ENCODE peak calls at places on chromosomes 6 and 20, in six cellular contexts. One of them, this sample, is unnamed.

GRCh38 chr6:136511397-136511796 is 38.8 kb downstream of the MAP7 start:
- DNase-seq in GM13976: no peak
- DNase-seq in progenitor cell of endocrine pancreas: no peak
- DNase-seq in activated effector memory CD4-positive, alpha-beta T cell treated with Interleukin-2 at 50 U/mL for 16 hours: no peak
- DNase-seq in neural progenitor cell: no peak
- DNase-seq in stimulated activated naive CD8-positive, alpha-beta T cell treated with anti-CD3 and anti-CD28 coated beads, Interleukin-15, amount 100 ng/mL, for 72 hours: no peak
- DNase-seq in this sample: no peak

GRCh38 chr6:43993881-43994523 is 133.2 kb downstream of the MRPL14 start:
- DNase-seq in GM13976: no peak
- DNase-seq in progenitor cell of endocrine pancreas: no peak
- DNase-seq in activated effector memory CD4-positive, alpha-beta T cell treated with Interleukin-2 at 50 U/mL for 16 hours: no peak
- DNase-seq in neural progenitor cell: no peak
- DNase-seq in stimulated activated naive CD8-positive, alpha-beta T cell treated with anti-CD3 and anti-CD28 coated beads, Interleukin-15, amount 100 ng/mL, for 72 hours: no peak
- DNase-seq in this sample: no peak

GRCh38 chr6:79377830-79378460 is 143.5 kb upstream of the HMGN3 start:
- DNase-seq in GM13976: peak
- DNase-seq in progenitor cell of endocrine pancreas: no peak
- DNase-seq in activated effector memory CD4-positive, alpha-beta T cell treated with Interleukin-2 at 50 U/mL for 16 hours: no peak
- DNase-seq in neural progenitor cell: no peak
- DNase-seq in stimulated activated naive CD8-positive, alpha-beta T cell treated with anti-CD3 and anti-CD28 coated beads, Interleukin-15, amount 100 ng/mL, for 72 hours: no peak
- DNase-seq in this sample: no peak

GRCh38 chr20:36957875-36958667 is 6.6 kb upstream of the SAMHD1 start:
- DNase-seq in GM13976: no peak
- DNase-seq in progenitor cell of endocrine pancreas: no peak
- DNase-seq in activated effector memory CD4-positive, alpha-beta T cell treated with Interleukin-2 at 50 U/mL for 16 hours: no peak
- DNase-seq in neural progenitor cell: no peak
- DNase-seq in stimulated activated naive CD8-positive, alpha-beta T cell treated with anti-CD3 and anti-CD28 coated beads, Interleukin-15, amount 100 ng/mL, for 72 hours: no peak
- DNase-seq in this sample: no peak

GRCh38 chr6:136593748-136594490 is 43.7 kb upstream of the MAP7 start:
- DNase-seq in GM13976: peak
- DNase-seq in progenitor cell of endocrine pancreas: no peak
- DNase-seq in activated effector memory CD4-positive, alpha-beta T cell treated with Interleukin-2 at 50 U/mL for 16 hours: no peak
- DNase-seq in neural progenitor cell: no peak
- DNase-seq in stimulated activated naive CD8-positive, alpha-beta T cell treated with anti-CD3 and anti-CD28 coated beads, Interleukin-15, amount 100 ng/mL, for 72 hours: peak
- DNase-seq in this sample: peak

GRCh38 chr6:45430590-45431202 is 53.0 kb upstream of the SUPT3H start:
- DNase-seq in GM13976: no peak
- DNase-seq in progenitor cell of endocrine pancreas: no peak
- DNase-seq in activated effector memory CD4-positive, alpha-beta T cell treated with Interleukin-2 at 50 U/mL for 16 hours: no peak
- DNase-seq in neural progenitor cell: no peak
- DNase-seq in stimulated activated naive CD8-positive, alpha-beta T cell treated with anti-CD3 and anti-CD28 coated beads, Interleukin-15, amount 100 ng/mL, for 72 hours: no peak
- DNase-seq in this sample: no peak

GRCh38 chr6:12422848-12423247 is 132.7 kb downstream of the EDN1 start:
- DNase-seq in GM13976: no peak
- DNase-seq in progenitor cell of endocrine pancreas: no peak
- DNase-seq in activated effector memory CD4-positive, alpha-beta T cell treated with Interleukin-2 at 50 U/mL for 16 hours: no peak
- DNase-seq in neural progenitor cell: peak
- DNase-seq in stimulated activated naive CD8-positive, alpha-beta T cell treated with anti-CD3 and anti-CD28 coated beads, Interleukin-15, amount 100 ng/mL, for 72 hours: no peak
- DNase-seq in this sample: no peak

GRCh38 chr6:38997128-38997761 is 51.3 kb upstream of the GLP1R start:
- DNase-seq in GM13976: no peak
- DNase-seq in progenitor cell of endocrine pancreas: peak
- DNase-seq in activated effector memory CD4-positive, alpha-beta T cell treated with Interleukin-2 at 50 U/mL for 16 hours: no peak
- DNase-seq in neural progenitor cell: peak
- DNase-seq in stimulated activated naive CD8-positive, alpha-beta T cell treated with anti-CD3 and anti-CD28 coated beads, Interleukin-15, amount 100 ng/mL, for 72 hours: peak
- DNase-seq in this sample: peak

GRCh38 chr6:96631248-96631647 is 68.3 kb downstream of the FHL5 start:
- DNase-seq in GM13976: no peak
- DNase-seq in progenitor cell of endocrine pancreas: no peak
- DNase-seq in activated effector memory CD4-positive, alpha-beta T cell treated with Interleukin-2 at 50 U/mL for 16 hours: no peak
- DNase-seq in neural progenitor cell: no peak
- DNase-seq in stimulated activated naive CD8-positive, alpha-beta T cell treated with anti-CD3 and anti-CD28 coated beads, Interleukin-15, amount 100 ng/mL, for 72 hours: no peak
- DNase-seq in this sample: no peak

GRCh38 chr6:161198176-161198575 is 75.7 kb downstream of the AGPAT4 start:
- DNase-seq in GM13976: no peak
- DNase-seq in progenitor cell of endocrine pancreas: no peak
- DNase-seq in activated effector memory CD4-positive, alpha-beta T cell treated with Interleukin-2 at 50 U/mL for 16 hours: no peak
- DNase-seq in neural progenitor cell: no peak
- DNase-seq in stimulated activated naive CD8-positive, alpha-beta T cell treated with anti-CD3 and anti-CD28 coated beads, Interleukin-15, amount 100 ng/mL, for 72 hours: no peak
- DNase-seq in this sample: no peak

GRCh38 chr6:36599791-36600209 is 5.6 kb downstream of the SRSF3 start:
- DNase-seq in GM13976: no peak
- DNase-seq in progenitor cell of endocrine pancreas: no peak
- DNase-seq in activated effector memory CD4-positive, alpha-beta T cell treated with Interleukin-2 at 50 U/mL for 16 hours: peak
- DNase-seq in neural progenitor cell: peak
- DNase-seq in stimulated activated naive CD8-positive, alpha-beta T cell treated with anti-CD3 and anti-CD28 coated beads, Interleukin-15, amount 100 ng/mL, for 72 hours: peak
- DNase-seq in this sample: peak

GRCh38 chr6:27604986-27605385 is 132.1 kb upstream of the ZNF184 start:
- DNase-seq in GM13976: peak
- DNase-seq in progenitor cell of endocrine pancreas: no peak
- DNase-seq in activated effector memory CD4-positive, alpha-beta T cell treated with Interleukin-2 at 50 U/mL for 16 hours: no peak
- DNase-seq in neural progenitor cell: peak
- DNase-seq in stimulated activated naive CD8-positive, alpha-beta T cell treated with anti-CD3 and anti-CD28 coated beads, Interleukin-15, amount 100 ng/mL, for 72 hours: no peak
- DNase-seq in this sample: no peak

GRCh38 chr6:32689531-32690505 is 23.4 kb upstream of the HLA-DQB1 start:
- DNase-seq in GM13976: peak
- DNase-seq in progenitor cell of endocrine pancreas: no peak
- DNase-seq in activated effector memory CD4-positive, alpha-beta T cell treated with Interleukin-2 at 50 U/mL for 16 hours: no peak
- DNase-seq in neural progenitor cell: no peak
- DNase-seq in stimulated activated naive CD8-positive, alpha-beta T cell treated with anti-CD3 and anti-CD28 coated beads, Interleukin-15, amount 100 ng/mL, for 72 hours: no peak
- DNase-seq in this sample: no peak

GRCh38 chr6:43667245-43668150 is 20.1 kb downstream of the MRPS18A start:
- DNase-seq in GM13976: peak
- DNase-seq in progenitor cell of endocrine pancreas: peak
- DNase-seq in activated effector memory CD4-positive, alpha-beta T cell treated with Interleukin-2 at 50 U/mL for 16 hours: peak
- DNase-seq in neural progenitor cell: peak
- DNase-seq in stimulated activated naive CD8-positive, alpha-beta T cell treated with anti-CD3 and anti-CD28 coated beads, Interleukin-15, amount 100 ng/mL, for 72 hours: peak
- DNase-seq in this sample: peak

GRCh38 chr6:27795697-27796494 is 116.3 kb downstream of the OR2B2 start:
- DNase-seq in GM13976: peak
- DNase-seq in progenitor cell of endocrine pancreas: peak
- DNase-seq in activated effector memory CD4-positive, alpha-beta T cell treated with Interleukin-2 at 50 U/mL for 16 hours: no peak
- DNase-seq in neural progenitor cell: peak
- DNase-seq in stimulated activated naive CD8-positive, alpha-beta T cell treated with anti-CD3 and anti-CD28 coated beads, Interleukin-15, amount 100 ng/mL, for 72 hours: peak
- DNase-seq in this sample: peak

GRCh38 chr6:6596529-6596928 is 8.0 kb downstream of the LY86 start:
- DNase-seq in GM13976: no peak
- DNase-seq in progenitor cell of endocrine pancreas: no peak
- DNase-seq in activated effector memory CD4-positive, alpha-beta T cell treated with Interleukin-2 at 50 U/mL for 16 hours: no peak
- DNase-seq in neural progenitor cell: no peak
- DNase-seq in stimulated activated naive CD8-positive, alpha-beta T cell treated with anti-CD3 and anti-CD28 coated beads, Interleukin-15, amount 100 ng/mL, for 72 hours: no peak
- DNase-seq in this sample: no peak

GRCh38 chr6:170004585-170005210 is 253.3 kb downstream of the ERMARD start:
- DNase-seq in GM13976: no peak
- DNase-seq in progenitor cell of endocrine pancreas: no peak
- DNase-seq in activated effector memory CD4-positive, alpha-beta T cell treated with Interleukin-2 at 50 U/mL for 16 hours: no peak
- DNase-seq in neural progenitor cell: no peak
- DNase-seq in stimulated activated naive CD8-positive, alpha-beta T cell treated with anti-CD3 and anti-CD28 coated beads, Interleukin-15, amount 100 ng/mL, for 72 hours: no peak
- DNase-seq in this sample: peak

GRCh38 chr6:583116-583515 is 73.8 kb downstream of the HUS1B start:
- DNase-seq in GM13976: no peak
- DNase-seq in progenitor cell of endocrine pancreas: no peak
- DNase-seq in activated effector memory CD4-positive, alpha-beta T cell treated with Interleukin-2 at 50 U/mL for 16 hours: no peak
- DNase-seq in neural progenitor cell: no peak
- DNase-seq in stimulated activated naive CD8-positive, alpha-beta T cell treated with anti-CD3 and anti-CD28 coated beads, Interleukin-15, amount 100 ng/mL, for 72 hours: no peak
- DNase-seq in this sample: no peak

This sample was measured in activated CD8-positive, alpha-beta memory T cell treated with anti-CD3 and anti-CD28 coated beads for 24 hours.